ENCODE peak calls at places on chromosome 21, in five cellular contexts. R, E, Q, U and O are unnamed samples.

GRCh38 chr21:34100789-34101188 is 27.4 kb downstream of the MRPS6 start:
- DNase-seq in U (no peak), R (no peak), Q (no peak), E (no peak), O (no peak)

GRCh38 chr21:25375675-25376074 is 231.6 kb downstream of the MRPL39 start:
- DNase-seq in U (no peak), R (no peak), E (no peak), Q (no peak), O (no peak)

GRCh38 chr21:40245021-40245420 is 377.8 kb downstream of the PCP4 start:
- DNase-seq in E (no peak), Q (no peak), U (no peak), R (no peak), O (no peak)

GRCh38 chr21:33313183-33313582 is 11.6 kb upstream of the IFNAR1 start:
- DNase-seq in Q (no peak), E (no peak), U (no peak), R (no peak), O (no peak)

GRCh38 chr21:33299181-33299752 is 25.5 kb upstream of the IFNAR1 start:
- DNase-seq in Q (peak; percentile 54), R (no peak), E (no peak), U (no peak), O (peak; percentile 36)

GRCh38 chr21:25054689-25055088 is 552.6 kb downstream of the MRPL39 start:
- DNase-seq in U (no peak), E (no peak), R (no peak), Q (no peak), O (no peak)

GRCh38 chr21:33238565-33239255 is 9.0 kb downstream of the IFNAR2 start:
- DNase-seq in U (no peak), R (no peak), Q (no peak), E (no peak), O (peak; percentile 54)

GRCh38 chr21:41112740-41113692 is 54.9 kb upstream of the BACE2 start:
- DNase-seq in E (no peak), R (no peak), Q (no peak), U (peak; percentile 43), O (no peak)

GRCh38 chr21:43921979-43922945 is 57.2 kb downstream of the AGPAT3 start:
- DNase-seq in E (no peak), R (no peak), Q (no peak), U (no peak), O (peak; percentile 53)

GRCh38 chr21:34004013-34004938 is 69.1 kb upstream of the MRPS6 start:
- DNase-seq in Q (no peak), R (no peak), E (no peak), U (no peak), O (no peak)

GRCh38 chr21:44711327-44712202 is at the start of gene TSPEAR:
- DNase-seq in U (peak; percentile 47), R (peak; percentile 56), E (no peak), Q (no peak), O (no peak)

GRCh38 chr21:19507682-19508260 is 1104.2 kb upstream of the TMPRSS15 start:
- DNase-seq in Q (no peak), R (no peak), E (no peak), U (no peak), O (no peak)

GRCh38 chr21:36807421-36808004 is 108.6 kb downstream of the SIM2 start:
- DNase-seq in R (no peak), U (no peak), E (no peak), Q (no peak), O (no peak)

GRCh38 chr21:34807146-34807880 is 138.5 kb downstream of the CLIC6 start:
- DNase-seq in E (peak; percentile 30), Q (no peak), U (no peak), R (no peak), O (peak; percentile 75)

GRCh38 chr21:39188521-39189139 is 5.4 kb upstream of the PSMG1 start:
- DNase-seq in Q (no peak), E (no peak), R (no peak), U (no peak), O (no peak)

GRCh38 chr21:43812139-43812821 is 22.9 kb downstream of the RRP1 start:
- DNase-seq in E (no peak), Q (peak; percentile 80), R (no peak), U (no peak), O (no peak)

GRCh38 chr21:25402134-25402957 is 204.9 kb downstream of the MRPL39 start:
- DNase-seq in R (no peak), Q (no peak), U (no peak), E (no peak), O (no peak)

GRCh38 chr21:43676391-43676790 is 17.0 kb downstream of the RRP1B start:
- DNase-seq in E (no peak), U (no peak), R (no peak), Q (no peak), O (no peak)

GRCh38 chr21:38811257-38811656 is 5.5 kb downstream of the ETS2 start:
- DNase-seq in Q (no peak), R (no peak), U (peak; percentile 28), E (no peak), O (no peak)

GRCh38 chr21:39385299-39386145 is 36.6 kb upstream of the HMGN1 start:
- DNase-seq in Q (peak; percentile 95), U (no peak), E (no peak), R (peak; percentile 91), O (peak; percentile 76)

GRCh38 chr21:16308269-16308668 is 578.5 kb downstream of the USP25 start:
- DNase-seq in E (no peak), R (no peak), U (no peak), Q (no peak), O (no peak)

GRCh38 chr21:32727478-32727727 is 410 bp downstream of the SYNJ1 start:
- DNase-seq in E (no peak), R (no peak), U (no peak), Q (peak; percentile 70), O (no peak)

GRCh38 chr21:39094847-39095525 is 88.3 kb downstream of the PSMG1 start:
- DNase-seq in R (peak; percentile 90), E (no peak), U (no peak), Q (no peak), O (no peak)

GRCh38 chr21:44482581-44483287 is 27.4 kb downstream of the LRRC3 start:
- DNase-seq in E (no peak), U (no peak), R (peak; percentile 88), Q (no peak), O (no peak)

GRCh38 chr21:38420140-38420539 is 78.1 kb downstream of the ERG start:
- DNase-seq in U (no peak), E (no peak), R (no peak), Q (no peak), O (no peak)

GRCh38 chr21:27454234-27454633 is 487.3 kb upstream of the ADAMTS5 start:
- DNase-seq in R (no peak), E (no peak), U (no peak), Q (no peak), O (no peak)

GRCh38 chr21:44551290-44552015 is at the start of gene KRTAP10-2:
- DNase-seq in U (peak; percentile 28), E (no peak), Q (no peak), R (no peak), O (no peak)

GRCh38 chr21:29499734-29500343 is 201.1 kb downstream of the BACH1 start:
- DNase-seq in U (peak; percentile 79), R (peak; percentile 38), Q (no peak), E (no peak), O (no peak)

GRCh38 chr21:34313116-34313515 is 50.7 kb upstream of the KCNE2 start:
- DNase-seq in U (no peak), E (no peak), Q (no peak), R (no peak), O (no peak)

GRCh38 chr21:40707271-40707670 is 139.7 kb downstream of the DSCAM start:
- DNase-seq in R (no peak), E (no peak), Q (no peak), U (no peak), O (no peak)

GRCh38 chr21:25708467-25709065 is 26.1 kb downstream of the ATP5PF start:
- DNase-seq in Q (no peak), U (no peak), R (no peak), E (no peak), O (peak; percentile 52)

GRCh38 chr21:38985423-38986378 is 180.0 kb downstream of the ETS2 start:
- DNase-seq in E (peak; percentile 31), R (no peak), U (no peak), Q (peak; percentile 74), O (no peak)

GRCh38 chr21:35178812-35179211 is 129.7 kb upstream of the RUNX1 start:
- DNase-seq in U (no peak), R (no peak), Q (no peak), E (no peak), O (peak; percentile 7)

GRCh38 chr21:29351691-29352090 is 53.0 kb downstream of the BACH1 start:
- DNase-seq in U (no peak), R (no peak), Q (no peak), E (no peak), O (no peak)

GRCh38 chr21:29271927-29272333 is 26.8 kb upstream of the BACH1 start:
- DNase-seq in U (no peak), Q (no peak), R (peak; percentile 90), E (no peak), O (no peak)

GRCh38 chr21:45887121-45887611 is 94.4 kb upstream of the COL6A1 start:
- DNase-seq in Q (peak; percentile 22), E (no peak), R (peak; percentile 19), U (no peak), O (no peak)
- H3K4me1 ChIP-seq in Q (peaks cover 9% of the 10 kb centered on the region), E (no peaks in the 10 kb centered on the region), R (no peaks in the 10 kb centered on the region), U (no peaks in the 10 kb centered on the region), O (peaks cover 63% of the 10 kb centered on the region)

DNA sequence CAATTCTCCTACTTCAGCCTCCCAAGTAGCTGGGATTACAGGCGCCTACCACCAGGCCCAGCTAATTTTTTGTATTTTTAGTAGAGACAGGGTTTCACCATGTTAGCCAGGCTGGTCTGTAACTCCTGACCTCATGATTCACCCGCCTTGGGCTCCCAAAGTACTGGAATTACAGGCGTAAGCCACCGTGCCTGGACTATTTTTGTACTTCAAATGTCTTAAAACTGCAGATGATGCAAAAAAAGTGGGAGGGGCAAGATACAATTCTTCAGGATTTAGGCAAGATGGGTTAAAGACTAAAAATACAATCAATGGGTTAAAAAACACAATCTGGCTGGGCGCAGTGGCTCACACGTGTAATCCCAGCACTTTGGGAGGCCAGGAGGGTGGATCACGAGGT is 4.7 kb downstream of the SCAF4 start:
- DNase-seq in R (no peak), Q (no peak), E (no peak), U (no peak), O (no peak)
- H3K4me1 ChIP-seq in R (peaks cover 18% of the 10 kb centered on the region), Q (peaks cover 6% of the 10 kb centered on the region), E (peaks cover 29% of the 10 kb centered on the region), U (peaks cover 3% of the 10 kb centered on the region), O (peaks cover 55% of the 10 kb centered on the region)

GRCh38 chr21:42195378-42196031 is 23.4 kb upstream of the ABCG1 start:
- DNase-seq in U (no peak), R (no peak), Q (no peak), E (no peak), O (no peak)

GRCh38 chr21:42193131-42193671 is 25.7 kb upstream of the ABCG1 start:
- DNase-seq in R (no peak), Q (no peak), U (no peak), E (no peak), O (no peak)

GRCh38 chr21:42191978-42192595 is 26.9 kb upstream of the ABCG1 start:
- DNase-seq in Q (no peak), U (no peak), E (no peak), R (no peak), O (no peak)

GRCh38 chr21:42193721-42194120 is 25.2 kb upstream of the ABCG1 start:
- DNase-seq in R (no peak), E (no peak), Q (no peak), U (no peak), O (no peak)

GRCh38 chr21:42194863-42195262 is 24.1 kb upstream of the ABCG1 start:
- DNase-seq in U (no peak), R (no peak), Q (no peak), E (no peak), O (no peak)
- H3K4me1 ChIP-seq in U (no peaks in the 10 kb centered on the region), R (no peaks in the 10 kb centered on the region), Q (peaks cover 27% of the 10 kb centered on the region), E (no peaks in the 10 kb centered on the region), O (peaks cover 31% of the 10 kb centered on the region)

GRCh38 chr21:14486869-14487268 is 59.2 kb downstream of the SAMSN1 start:
- DNase-seq in E (no peak), U (no peak), R (no peak), Q (no peak), O (no peak)
- H3K4me1 ChIP-seq in E (no peaks in the 10 kb centered on the region), U (no peaks in the 10 kb centered on the region), R (no peaks in the 10 kb centered on the region), Q (no peaks in the 10 kb centered on the region), O (peaks cover 7% of the 10 kb centered on the region)